ENCODE peak calls at places on chromosomes 2 and 18, in four cellular contexts. K, A, Y and D are unnamed samples.

GRCh38 chr2:18001671-18002070 is 123.2 kb downstream of the KCNS3 start:
- DNase-seq in A (no peak), K (no peak), Y (no peak), D (no peak)

GRCh38 chr18:43847164-43848091 is 570.1 kb upstream of the SYT4 start:
- DNase-seq in A (no peak), Y (peak), K (no peak), D (no peak)

GRCh38 chr2:112547333-112547732 is 5.1 kb downstream of the POLR1B start:
- DNase-seq in Y (no peak), K (no peak), A (no peak), D (peak)

GRCh38 chr2:15912203-15912602 is 28.1 kb upstream of the MYCN start:
- DNase-seq in A (no peak), Y (peak), K (peak), D (peak)

GRCh38 chr2:48715956-48716355 is 39.6 kb downstream of the LHCGR start:
- DNase-seq in Y (no peak), A (no peak), K (no peak), D (peak)

GRCh38 chr2:125227843-125228392 is 1202.8 kb downstream of the CNTNAP5 start:
- DNase-seq in A (no peak), K (no peak), Y (no peak), D (peak)

GRCh38 chr2:127901339-127902072 is 15.8 kb upstream of the AMMECR1L start:
- DNase-seq in A (no peak), K (no peak), Y (no peak), D (no peak)

GRCh38 chr2:8103085-8103708 is 578.7 kb upstream of the ID2 start:
- DNase-seq in K (no peak), Y (no peak), A (no peak), D (no peak)

GRCh38 chr2:234377761-234378341 is 119.0 kb downstream of the ARL4C start:
- DNase-seq in A (no peak), K (no peak), Y (peak), D (no peak)

GRCh38 chr2:63189026-63189425 is 138.4 kb downstream of the OTX1 start:
- DNase-seq in K (peak), Y (peak), A (no peak), D (peak)

GRCh38 chr2:42767899-42768705 is 4.2 kb upstream of the OXER1 start:
- DNase-seq in K (peak), A (no peak), Y (peak), D (no peak)

GRCh38 chr2:42769583-42770287 is 5.8 kb upstream of the OXER1 start:
- DNase-seq in Y (peak), K (peak), A (no peak), D (no peak)

GRCh38 chr2:42771546-42772153 is 7.7 kb upstream of the OXER1 start:
- DNase-seq in Y (peak), A (no peak), K (no peak), D (no peak)

GRCh38 chr2:42768706-42769256 is 4.8 kb upstream of the OXER1 start:
- DNase-seq in Y (peak), A (no peak), K (peak), D (no peak)

DNA sequence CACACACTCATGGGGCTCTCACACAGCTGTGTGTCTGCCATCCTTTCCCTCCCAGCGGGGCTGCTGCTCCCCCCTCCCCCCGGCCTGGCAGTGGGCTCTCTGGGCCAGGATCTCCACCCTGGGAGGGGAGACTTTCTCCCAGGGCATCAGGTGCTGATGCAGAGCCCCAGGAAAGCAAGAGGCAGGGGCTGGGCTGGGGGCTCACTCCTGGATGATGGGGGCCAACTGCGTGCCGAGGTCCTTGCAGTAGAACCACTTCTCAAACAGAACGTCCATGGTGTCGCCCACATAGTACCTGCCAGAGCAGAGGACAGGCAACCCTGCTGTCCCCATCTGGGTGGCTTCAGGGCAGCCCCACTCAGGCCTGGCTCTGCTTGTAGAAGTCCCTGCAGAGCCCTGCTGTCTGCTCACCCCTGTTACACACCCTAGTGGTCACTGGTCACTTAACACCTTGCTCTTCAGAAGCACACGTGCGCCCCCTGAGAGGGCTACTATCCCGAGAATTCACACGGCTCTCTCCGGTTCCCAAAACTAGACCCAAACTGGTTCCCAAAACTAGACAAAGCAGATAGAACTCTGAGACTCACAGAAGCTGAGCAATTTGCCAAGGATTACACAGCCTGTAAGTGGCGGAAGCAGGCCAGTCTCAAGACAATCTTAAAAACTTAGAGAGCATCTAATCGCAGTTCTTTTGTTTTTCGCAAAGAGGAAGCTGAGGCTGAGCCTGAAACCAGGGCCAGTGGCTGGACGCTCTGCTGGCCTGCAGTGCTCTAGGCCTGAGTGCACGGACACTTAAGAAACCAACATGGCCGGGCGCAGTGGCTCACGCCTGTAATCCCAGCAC is 6.6 kb upstream of the OXER1 start:
- DNase-seq in K (peak), A (no peak), Y (peak), D (peak)
- TF ChIP-seq CTCF in K (peak), A (peak), Y (peak), D (peak)

GRCh38 chr2:236555486-236555885 is 14.1 kb upstream of the ACKR3 start:
- DNase-seq in K (no peak), A (no peak), Y (no peak), D (no peak)

GRCh38 chr2:236562434-236562833 is 7.2 kb upstream of the ACKR3 start:
- DNase-seq in A (no peak), Y (no peak), K (no peak), D (peak)

GRCh38 chr2:236561874-236562273 is 7.8 kb upstream of the ACKR3 start:
- DNase-seq in K (no peak), Y (no peak), A (no peak), D (no peak)

GRCh38 chr2:236557894-236558532 is 11.6 kb upstream of the ACKR3 start:
- DNase-seq in K (no peak), Y (no peak), A (no peak), D (no peak)

GRCh38 chr2:236558999-236559978 is 10.3 kb upstream of the ACKR3 start:
- DNase-seq in A (no peak), Y (no peak), K (no peak), D (no peak)
- TF ChIP-seq CTCF in A (no peak), Y (no peak), K (no peak), D (no peak)

DNA sequence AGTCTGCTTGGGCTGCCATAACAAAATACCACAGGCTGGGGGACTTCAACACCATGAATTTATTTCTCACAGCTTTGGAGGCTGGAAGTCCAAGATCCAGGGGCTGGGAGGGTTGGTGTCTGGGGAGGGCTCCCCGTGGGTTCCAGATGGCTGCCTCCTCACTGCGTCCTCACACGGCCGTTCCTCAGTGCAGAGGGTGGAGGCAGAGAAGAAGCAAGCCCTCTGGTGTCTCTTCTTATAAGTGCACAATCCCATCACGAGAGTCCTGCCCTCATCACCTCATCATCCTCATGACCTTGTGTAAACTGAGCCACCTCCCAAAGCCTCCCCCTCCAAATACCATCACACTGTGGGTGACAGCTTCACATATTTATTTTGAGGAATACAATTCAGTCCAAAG is 26.3 kb downstream of the TMEM163 start:
- DNase-seq in Y (no peak), A (no peak), K (no peak), D (no peak)
- TF ChIP-seq CTCF in Y (no peak), A (no peak), K (peak), D (no peak)

GRCh38 chr2:215731108-215731507 is 282.2 kb downstream of the MREG start:
- DNase-seq in A (no peak), Y (no peak), K (no peak), D (no peak)

GRCh38 chr2:215727507-215728503 is 285.5 kb downstream of the MREG start:
- DNase-seq in Y (no peak), A (no peak), K (no peak), D (no peak)

GRCh38 chr2:215729985-215730620 is 283.2 kb downstream of the MREG start:
- DNase-seq in Y (no peak), K (no peak), A (no peak), D (no peak)

GRCh38 chr2:215726070-215726469 is 287.3 kb downstream of the MREG start:
- DNase-seq in K (no peak), Y (no peak), A (no peak), D (no peak)

GRCh38 chr2:215728504-215729065 is 284.8 kb downstream of the MREG start:
- DNase-seq in A (no peak), K (no peak), Y (peak), D (peak)
- TF ChIP-seq CTCF in A (no peak), K (no peak), Y (peak), D (no peak)